ENCODE peak calls at places on chromosome X, in six cellular contexts. M is IMR-90, A is fibroblast of lung, P is HCT116, J is H9, D is GM23248. O is an unnamed sample.

GRCh38 chrX:77899081-77899828 is at the start of gene COX7B:
- DNase-seq in P (peak; percentile 94), J (peak; percentile 72), A (peak; percentile 98), D (peak; percentile 94), M (peak; percentile 96), O (peak; percentile 99)

GRCh38 chrX:135985123-135985973 is at the start of gene SLC9A6:
- DNase-seq in J (peak; percentile 69), P (no peak), M (peak; percentile 17), D (peak; percentile 73), A (peak; percentile 37), O (peak; percentile 72)

GRCh38 chrX:153702350-153703035 is 14.8 kb downstream of the SLC6A8 start:
- DNase-seq in D (no peak), M (no peak), J (no peak), P (no peak), A (no peak), O (no peak)

GRCh38 chrX:130680164-130681035 is 222.6 kb downstream of the ENOX2 start:
- DNase-seq in P (no peak), J (no peak), M (peak; percentile 43), D (peak; percentile 25), A (peak; percentile 55), O (no peak)

GRCh38 chrX:43878902-43879526 is 3.2 kb downstream of the MAOB start:
- DNase-seq in P (no peak), M (no peak), A (peak; percentile 4), D (no peak), J (no peak), O (no peak)

GRCh38 chrX:10484683-10485247 is 135.6 kb downstream of the MID1 start:
- DNase-seq in D (peak; percentile 27), A (no peak), J (no peak), P (no peak), M (peak; percentile 23), O (peak; percentile 65)

GRCh38 chrX:131072871-131073571 is 14.9 kb downstream of the ARHGAP36 start:
- DNase-seq in J (peak; percentile 41), D (no peak), A (no peak), M (no peak), P (no peak), O (no peak)

GRCh38 chrX:28408017-28408723 is 179.1 kb upstream of the IL1RAPL1 start:
- DNase-seq in A (no peak), M (no peak), D (no peak), J (no peak), P (no peak), O (no peak)

GRCh38 chrX:10971176-10971575 is 140.0 kb upstream of the HCCS start:
- DNase-seq in A (peak; percentile 3), D (no peak), P (no peak), M (no peak), J (no peak), O (no peak)

GRCh38 chrX:82648062-82648461 is 860.0 kb upstream of the POU3F4 start:
- DNase-seq in P (no peak), J (no peak), A (peak; percentile 46), D (no peak), M (no peak), O (peak; percentile 43)

GRCh38 chrX:68895339-68896250 is 66.8 kb downstream of the EFNB1 start:
- DNase-seq in M (peak; percentile 42), P (no peak), A (peak; percentile 63), J (no peak), D (peak; percentile 18), O (peak; percentile 62)

GRCh38 chrX:149570668-149571067 is 16.6 kb downstream of the MAGEA9B start:
- DNase-seq in J (no peak), M (peak; percentile 86), D (peak; percentile 74), P (no peak), A (peak; percentile 42), O (peak; percentile 50)

GRCh38 chrX:9282325-9282724 is 182.5 kb upstream of the TBL1X start:
- DNase-seq in P (no peak), A (no peak), J (no peak), D (no peak), M (no peak), O (no peak)

GRCh38 chrX:119489212-119490074 is 21.2 kb downstream of the SLC25A5 start:
- DNase-seq in J (no peak), M (no peak), P (no peak), D (no peak), A (no peak), O (no peak)
- H3K9ac ChIP-seq in J (no peak overlapping the region), M (no peak overlapping the region), P (no peak overlapping the region), D (no peak overlapping the region), A (no peak overlapping the region), O (no peak overlapping the region)

GRCh38 chrX:1529756-1530155 is 7.2 kb downstream of the P2RY8 start:
- DNase-seq in D (no peak), J (no peak), P (no peak), A (no peak), M (no peak), O (no peak)
- H4K20me1 ChIP-seq in D (no peaks in the 10 kb centered on the region), J (no peaks in the 10 kb centered on the region), P (no peaks in the 10 kb centered on the region), A (no peaks in the 10 kb centered on the region), M (no peaks in the 10 kb centered on the region), O (no peaks in the 10 kb centered on the region)

DNA sequence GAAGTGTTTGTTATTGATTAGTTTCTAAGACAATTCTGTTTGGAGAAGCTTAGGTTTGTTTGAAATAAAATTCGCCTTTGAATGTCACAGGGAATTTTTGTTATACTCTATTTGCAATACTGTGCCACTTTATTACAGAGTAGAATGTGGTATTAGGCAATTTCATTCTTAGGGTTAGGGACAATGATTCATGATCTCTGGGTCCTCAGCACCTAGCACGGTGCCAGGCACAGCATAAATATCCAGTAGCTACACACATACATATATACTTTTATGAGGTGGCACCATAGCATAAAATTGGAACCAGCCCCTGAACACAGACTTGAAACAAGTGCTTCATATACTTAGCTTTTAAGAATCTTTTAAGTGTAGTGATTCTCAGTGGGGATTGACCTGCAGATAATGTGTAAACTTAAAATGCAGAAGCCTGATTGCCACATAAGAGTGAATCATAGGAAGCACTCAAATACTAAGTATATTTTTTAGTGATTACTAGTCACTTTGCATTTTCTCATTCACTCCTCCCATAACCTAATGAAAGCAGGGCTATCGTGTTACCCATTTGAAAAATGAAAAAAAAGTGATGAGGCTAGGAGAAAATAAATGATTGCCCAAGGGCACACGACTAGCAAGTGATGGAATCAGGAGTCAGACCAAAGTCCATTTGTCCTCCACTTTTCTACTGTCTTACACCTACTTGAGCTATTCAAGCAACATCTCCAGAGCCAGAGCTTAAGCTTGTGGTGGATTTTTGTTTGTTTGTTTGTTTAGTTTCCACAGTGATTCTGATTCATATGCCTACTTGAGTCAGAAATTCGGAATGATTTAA is 366.0 kb upstream of the FGF13 start:
- DNase-seq in J (no peak), M (no peak), D (peak; percentile 82), P (no peak), A (peak; percentile 50), O (peak; percentile 88)
- H3K9ac ChIP-seq in J (no peak overlapping the region), M (no peak overlapping the region), D (peak overlapping the region; percentile 69), P (no peak overlapping the region), A (no peak overlapping the region), O (peak overlapping the region; percentile 40)

GRCh38 chrX:40084471-40084870 is 13.3 kb downstream of the BCOR start:
- DNase-seq in M (no peak), D (no peak), P (no peak), A (no peak), J (peak; percentile 28), O (no peak)

GRCh38 chrX:40083120-40083978 is 14.4 kb downstream of the BCOR start:
- DNase-seq in J (peak; percentile 72), D (peak; percentile 45), P (no peak), A (no peak), M (no peak), O (peak; percentile 40)

GRCh38 chrX:40082447-40083119 is 15.2 kb downstream of the BCOR start:
- DNase-seq in J (no peak), M (no peak), D (peak; percentile 24), P (no peak), A (no peak), O (no peak)

GRCh38 chrX:40085086-40085551 is 12.6 kb downstream of the BCOR start:
- DNase-seq in A (peak; percentile 89), P (no peak), M (peak; percentile 86), D (peak; percentile 85), J (peak; percentile 27), O (peak; percentile 90)

DNA sequence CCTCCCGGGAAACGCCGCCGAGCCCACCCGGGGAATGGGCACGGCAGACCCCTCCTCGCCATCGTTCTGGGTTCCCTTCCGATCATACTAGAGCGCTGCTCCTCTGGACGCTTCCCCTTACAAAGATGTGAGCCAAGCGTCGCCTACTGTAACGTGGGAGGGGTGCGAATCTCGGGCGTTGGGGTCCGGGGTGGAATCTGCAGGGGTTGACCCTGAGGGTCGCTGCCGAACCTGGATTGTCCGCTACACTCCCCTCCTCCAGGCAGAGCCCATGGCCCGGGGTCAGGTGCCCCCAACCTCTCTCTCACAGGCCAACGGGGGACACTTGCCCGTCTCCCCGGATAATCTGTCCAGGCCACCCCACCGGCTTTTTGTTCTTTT is 13.8 kb downstream of the BCOR start:
- DNase-seq in D (no peak), A (no peak), J (no peak), M (no peak), P (no peak), O (no peak)
- H4K20me1 ChIP-seq in D (no peaks in the 10 kb centered on the region), A (no peaks in the 10 kb centered on the region), J (peaks cover 3% of the 10 kb centered on the region), M (peaks cover 48% of the 10 kb centered on the region), P (peaks cover 4% of the 10 kb centered on the region), O (peaks cover 13% of the 10 kb centered on the region)

GRCh38 chrX:74923942-74924448 is 1.3 kb downstream of the NEXMIF start:
- DNase-seq in J (no peak), D (peak; percentile 1), P (no peak), A (peak; percentile 0), M (no peak), O (no peak)

GRCh38 chrX:74925210-74926088 is at the start of gene NEXMIF:
- DNase-seq in A (peak; percentile 1), P (no peak), M (no peak), D (peak; percentile 45), J (peak; percentile 49), O (peak; percentile 19)

GRCh38 chrX:74922922-74923321 is 2.3 kb downstream of the NEXMIF start:
- DNase-seq in M (no peak), A (no peak), P (no peak), J (no peak), D (no peak), O (no peak)

GRCh38 chrX:74924449-74925209 is 623 bp downstream of the NEXMIF start:
- DNase-seq in J (peak; percentile 55), M (no peak), D (peak; percentile 12), P (no peak), A (peak; percentile 0), O (no peak)
- H3K9ac ChIP-seq in J (no peak overlapping the region), M (no peak overlapping the region), D (no peak overlapping the region), P (no peak overlapping the region), A (no peak overlapping the region), O (no peak overlapping the region)

GRCh38 chrX:123087326-123087725 is 96.8 kb upstream of the GRIA3 start:
- DNase-seq in P (no peak), A (no peak), J (no peak), D (peak; percentile 73), M (no peak), O (peak; percentile 14)
- H4K20me1 ChIP-seq in P (no peaks in the 10 kb centered on the region), A (no peaks in the 10 kb centered on the region), J (no peaks in the 10 kb centered on the region), D (no peaks in the 10 kb centered on the region), M (no peaks in the 10 kb centered on the region), O (no peaks in the 10 kb centered on the region)